ENCODE peak calls at places on chromosomes 5 and 9, in five cellular contexts. S is GM12892; V is NCI-H1092 treated with DMSO at 0.1 percent for 48 hours; R is hepatocyte; H is CD4-positive, alpha-beta memory T cell. U is an unnamed sample.

GRCh38 chr5:33223563-33224305 is 217.0 kb upstream of the TARS1 start:
- DNase-seq in S (no peak), V (no peak), R (no peak), H (no peak), U (no peak)

GRCh38 chr5:130868186-130868821 is 296.8 kb downstream of the HINT1 start:
- DNase-seq in S (no peak), V (no peak), R (no peak), H (no peak), U (no peak)

GRCh38 chr9:614421-614820 is 227.1 kb upstream of the DMRT1 start:
- DNase-seq in S (no peak), V (no peak), R (no peak), H (no peak), U (no peak)

GRCh38 chr5:89338935-89339334 is 456.0 kb upstream of the MEF2C start:
- DNase-seq in S (no peak), V (no peak), R (no peak), H (no peak), U (no peak)

GRCh38 chr5:78633710-78634109 is 14.9 kb downstream of the LHFPL2 start:
- DNase-seq in S (no peak), V (no peak), R (no peak), H (no peak), U (no peak)

GRCh38 chr5:158384535-158385421 is 525.8 kb upstream of the CLINT1 start:
- DNase-seq in S (no peak), V (no peak), R (no peak), H (no peak), U (no peak)

GRCh38 chr9:70403166-70403565 is 11.3 kb downstream of the KLF9 start:
- DNase-seq in S (no peak), V (no peak), R (no peak), H (no peak), U (no peak)

GRCh38 chr5:124079062-124079461 is 567.1 kb downstream of the CSNK1G3 start:
- DNase-seq in S (no peak), V (no peak), R (no peak), H (no peak), U (no peak)

GRCh38 chr5:156505101-156505500 is 178.1 kb downstream of the SGCD start:
- DNase-seq in S (no peak), V (no peak), R (no peak), H (no peak), U (peak; percentile 36)

GRCh38 chr9:38125889-38126288 is 56.9 kb upstream of the SHB start:
- DNase-seq in S (no peak), V (no peak), R (no peak), H (no peak), U (no peak)

GRCh38 chr9:2494571-2494970 is 127.0 kb upstream of the VLDLR start:
- DNase-seq in S (no peak), V (no peak), R (peak; percentile 25), H (no peak), U (no peak)

GRCh38 chr9:107286057-107286456 is 3.0 kb downstream of the RAD23B start:
- DNase-seq in S (no peak), V (no peak), R (peak; percentile 50), H (no peak), U (no peak)

GRCh38 chr9:35236692-35237091 is 74.9 kb downstream of the UNC13B start:
- DNase-seq in S (no peak), V (no peak), R (peak; percentile 11), H (no peak), U (peak; percentile 37)